ENCODE peak calls at places on chromosomes 6 and 20, in six cellular contexts. I is fibroblast of pulmonary artery, L is lower lobe of right lung, X is kidney epithelial cell, N is HFF-Myc, R is GM10248. S is an unnamed sample.

GRCh38 chr20:57380081-57380750 is 11.0 kb upstream of the RBM38 start:
- DNase-seq in I (no peak), L (no peak), X (no peak), N (no peak), R (no peak), S (no peak)

GRCh38 chr6:132286298-132287019 is 114.8 kb downstream of the MOXD1 start:
- DNase-seq in I (no peak), L (no peak), X (no peak), N (no peak), R (no peak), S (no peak)

GRCh38 chr6:164749126-164749758 is 560.2 kb downstream of the C6orf118 start:
- DNase-seq in I (peak; percentile 32), L (no peak), X (peak; percentile 48), N (no peak), R (no peak), S (peak; percentile 34)

GRCh38 chr6:63391203-63391970 is 71.6 kb upstream of the LGSN start:
- DNase-seq in I (no peak), L (no peak), X (no peak), N (no peak), R (no peak), S (no peak)

GRCh38 chr6:1689141-1689540 is 79.4 kb downstream of the FOXC1 start:
- DNase-seq in I (no peak), L (no peak), X (no peak), N (no peak), R (no peak), S (no peak)

GRCh38 chr6:47292944-47293343 is 16.8 kb downstream of the TNFRSF21 start:
- DNase-seq in I (peak; percentile 24), L (no peak), X (no peak), N (no peak), R (no peak), S (no peak)

GRCh38 chr20:57877131-57877784 is 167.4 kb upstream of the PMEPA1 start:
- DNase-seq in I (no peak), L (no peak), X (no peak), N (no peak), R (no peak), S (no peak)

GRCh38 chr6:8215631-8216030 is 113.3 kb upstream of the EEF1E1 start:
- DNase-seq in I (peak; percentile 14), L (no peak), X (peak; percentile 45), N (no peak), R (no peak), S (peak; percentile 47)

GRCh38 chr6:70738028-70738427 is 70.3 kb downstream of the SMAP1 start:
- DNase-seq in I (no peak), L (no peak), X (no peak), N (no peak), R (no peak), S (peak; percentile 7)

GRCh38 chr6:166591026-166591425 is 4.5 kb upstream of the RAMACL start:
- DNase-seq in I (no peak), L (no peak), X (no peak), N (no peak), R (no peak), S (no peak)

GRCh38 chr6:34151321-34152041 is 5.6 kb upstream of the GRM4 start:
- DNase-seq in I (no peak), L (no peak), X (no peak), N (no peak), R (no peak), S (no peak)

GRCh38 chr20:23419995-23420901 is 1.0 kb downstream of the NAPB start:
- DNase-seq in I (peak; percentile 70), L (peak; percentile 78), X (peak; percentile 18), N (no peak), R (peak; percentile 60), S (peak; percentile 72)

GRCh38 chr6:170147832-170148708 is 142.8 kb downstream of the DLL1 start:
- DNase-seq in I (no peak), L (peak; percentile 55), X (no peak), N (no peak), R (peak; percentile 45), S (no peak)

GRCh38 chr6:130473886-130474285 is 108.1 kb downstream of the TMEM200A start:
- DNase-seq in I (peak; percentile 26), L (no peak), X (no peak), N (peak; percentile 79), R (no peak), S (peak; percentile 73)

GRCh38 chr6:34526992-34527728 is 29.0 kb downstream of the SPDEF start:
- DNase-seq in I (peak; percentile 91), L (peak; percentile 97), X (peak; percentile 45), N (peak; percentile 60), R (peak; percentile 98), S (peak; percentile 82)

GRCh38 chr20:42857446-42857845 is 332.3 kb downstream of the PTPRT start:
- DNase-seq in I (no peak), L (no peak), X (no peak), N (no peak), R (no peak), S (no peak)

GRCh38 chr6:30060634-30060981 is 457 bp upstream of the POLR1H start:
- DNase-seq in I (peak; percentile 34), L (peak; percentile 56), X (no peak), N (no peak), R (no peak), S (no peak)

GRCh38 chr20:51050636-51051035 is 27.7 kb upstream of the KCNG1 start:
- DNase-seq in I (peak; percentile 60), L (no peak), X (no peak), N (no peak), R (no peak), S (no peak)

GRCh38 chr6:121105461-121105860 is 228.8 kb downstream of the TBC1D32 start:
- DNase-seq in I (no peak), L (no peak), X (no peak), N (no peak), R (no peak), S (no peak)

GRCh38 chr20:60868316-60868891 is 383.7 kb upstream of the CDH4 start:
- DNase-seq in I (no peak), L (no peak), X (no peak), N (no peak), R (no peak), S (no peak)

DNA sequence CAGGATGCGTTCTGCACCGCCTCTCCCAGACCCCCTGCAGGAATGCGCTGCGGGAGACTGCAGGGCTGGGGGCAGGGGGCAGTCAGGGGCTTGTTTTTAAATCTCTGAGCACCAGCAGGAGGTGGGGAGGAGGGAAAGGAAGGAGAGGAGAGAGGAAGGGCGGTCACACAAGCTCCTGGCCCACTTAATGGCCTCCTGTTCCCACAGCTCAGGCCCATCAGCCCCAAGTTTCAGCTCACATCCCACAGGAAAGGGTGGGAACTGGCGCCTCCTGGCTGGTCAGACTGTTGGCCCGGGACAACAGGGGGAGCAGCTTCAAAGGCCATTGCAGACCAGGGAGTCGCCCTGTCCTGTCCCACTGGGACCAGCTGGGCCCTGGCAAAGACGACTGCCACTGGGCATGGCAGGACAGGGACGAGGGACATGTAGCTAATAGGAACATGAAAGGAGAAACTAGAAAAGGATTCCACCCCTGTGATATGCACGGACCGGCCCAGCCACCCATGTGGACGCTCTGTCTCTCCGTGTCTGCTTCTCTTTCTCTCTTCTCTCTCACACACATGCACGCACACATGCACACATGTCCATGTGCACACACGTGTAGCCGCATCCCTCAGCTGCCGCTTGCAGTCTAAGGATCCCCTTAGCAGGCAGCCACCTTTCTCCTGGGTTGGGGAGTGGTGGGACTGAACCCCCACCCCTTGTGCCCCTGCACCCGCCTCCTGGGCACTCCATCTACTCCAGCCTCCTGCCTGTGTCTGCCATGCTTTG is 34.6 kb downstream of the TFEB start:
- DNase-seq in I (no peak), L (no peak), X (no peak), N (no peak), R (no peak), S (no peak)
- TF ChIP-seq CTCF in I (no peak), L (no peak), X (peak; percentile 25), N (no peak), R (no peak), S (no peak)

GRCh38 chr6:68572525-68572924 is 62.6 kb upstream of the ADGRB3 start:
- DNase-seq in I (peak; percentile 35), L (no peak), X (no peak), N (no peak), R (peak; percentile 29), S (no peak)
- TF ChIP-seq CTCF in I (peak; percentile 58), L (peak; percentile 35), X (peak; percentile 61), N (no peak), R (peak; percentile 59), S (peak; percentile 14)

GRCh38 chr20:8540466-8540865 is 408.4 kb downstream of the PLCB1 start:
- DNase-seq in I (no peak), L (no peak), X (no peak), N (no peak), R (no peak), S (no peak)
- TF ChIP-seq CTCF in I (no peak), L (no peak), X (no peak), N (no peak), R (no peak), S (no peak)

GRCh38 chr6:104771258-104771832 is 88.4 kb downstream of the HACE1 start:
- DNase-seq in I (peak; percentile 73), L (no peak), X (no peak), N (no peak), R (peak; percentile 18), S (peak; percentile 50)
- TF ChIP-seq CTCF in I (peak; percentile 55), L (peak; percentile 61), X (peak; percentile 29), N (no peak), R (no peak), S (peak; percentile 42)

GRCh38 chr6:85118233-85118632 is 331.6 kb upstream of the NT5E start:
- DNase-seq in I (no peak), L (no peak), X (no peak), N (no peak), R (no peak), S (no peak)
- TF ChIP-seq CTCF in I (peak; percentile 11), L (no peak), X (peak; percentile 20), N (peak; percentile 32), R (no peak), S (no peak)